ENCODE peak calls at places on chromosomes 7 and 10, in ten cellular contexts. E is adrenal gland; A is fibroblast of mammary gland; Z is effector memory CD4-positive, alpha-beta T cell; B is cardiac fibroblast; S is WERI-Rb-1; X is DND-41; M is CD8-positive, alpha-beta memory T cell; H is dorsolateral prefrontal cortex; W is lower lobe of right lung. J is an unnamed sample.

GRCh38 chr10:17074548-17074860 is 55.1 kb downstream of the CUBN start:
- DNase-seq in E (no peak), A (peak), Z (no peak), B (peak), S (no peak), X (no peak), M (no peak), H (no peak), W (no peak), J (no peak)

GRCh38 chr7:40843338-40844026 is 708.7 kb downstream of the SUGCT start:
- DNase-seq in E (no peak), A (peak), Z (no peak), B (peak), S (no peak), X (no peak), M (no peak), H (no peak), W (no peak), J (no peak)

GRCh38 chr7:27032843-27033242 is 63.0 kb downstream of the HOXA1 start:
- DNase-seq in E (no peak), A (peak), Z (no peak), B (no peak), S (no peak), X (no peak), M (no peak), H (no peak), W (no peak), J (no peak)

GRCh38 chr7:140402178-140402835 is 1.6 kb upstream of the RAB19 start:
- DNase-seq in E (no peak), A (peak), Z (no peak), B (peak), S (no peak), X (no peak), M (no peak), H (no peak), W (no peak), J (no peak)

GRCh38 chr7:40758590-40758989 is 623.8 kb downstream of the SUGCT start:
- DNase-seq in E (no peak), A (no peak), Z (no peak), B (no peak), S (peak), X (no peak), M (no peak), H (no peak), W (no peak), J (no peak)

GRCh38 chr10:110118891-110119621 is 88.3 kb upstream of the MXI1 start:
- DNase-seq in E (no peak), A (no peak), Z (no peak), B (no peak), S (no peak), X (no peak), M (no peak), H (no peak), W (no peak), J (no peak)

GRCh38 chr7:144824360-144824759 is 11.5 kb downstream of the TPK1 start:
- DNase-seq in E (no peak), A (peak), Z (no peak), B (peak), S (no peak), X (no peak), M (no peak), H (no peak), W (no peak), J (no peak)

GRCh38 chr10:80535671-80536360 is 1.9 kb upstream of the SH2D4B start:
- DNase-seq in E (peak), A (no peak), Z (peak), B (peak), S (no peak), X (no peak), M (peak), H (no peak), W (peak), J (no peak)

GRCh38 chr10:70952446-70952845 is 64.1 kb upstream of the PCBD1 start:
- DNase-seq in E (no peak), A (no peak), Z (no peak), B (no peak), S (no peak), X (no peak), M (no peak), H (no peak), W (no peak), J (no peak)

GRCh38 chr7:96135241-96135640 is 186.7 kb downstream of the SLC25A13 start:
- DNase-seq in E (no peak), A (no peak), Z (no peak), B (no peak), S (no peak), X (no peak), M (no peak), H (no peak), W (no peak), J (no peak)

GRCh38 chr10:110481948-110482347 is 15.8 kb upstream of the DUSP5 start:
- DNase-seq in E (no peak), A (no peak), Z (no peak), B (peak), S (no peak), X (no peak), M (no peak), H (no peak), W (no peak), J (no peak)

GRCh38 chr7:94177441-94177840 is 173.3 kb upstream of the BET1 start:
- DNase-seq in E (no peak), A (no peak), Z (no peak), B (no peak), S (no peak), X (no peak), M (no peak), H (no peak), W (no peak), J (no peak)

GRCh38 chr10:8013011-8013410 is 41.5 kb upstream of the GATA3 start:
- DNase-seq in E (no peak), A (no peak), Z (no peak), B (no peak), S (no peak), X (no peak), M (no peak), H (no peak), W (no peak), J (no peak)

GRCh38 chr7:50793115-50793946 is 10.6 kb upstream of the GRB10 start:
- DNase-seq in E (peak), A (peak), Z (no peak), B (peak), S (peak), X (no peak), M (no peak), H (no peak), W (peak), J (no peak)

GRCh38 chr7:32458025-32458424 is 32.2 kb downstream of the LSM5 start:
- DNase-seq in E (no peak), A (no peak), Z (no peak), B (no peak), S (no peak), X (no peak), M (no peak), H (no peak), W (no peak), J (no peak)
- H3K4me3 ChIP-seq in E (no peak), A (no peak), Z (no peak), B (no peak), S (no peak), X (no peak), M (no peak), H (no peak), W (no peak), J (no peak)

DNA sequence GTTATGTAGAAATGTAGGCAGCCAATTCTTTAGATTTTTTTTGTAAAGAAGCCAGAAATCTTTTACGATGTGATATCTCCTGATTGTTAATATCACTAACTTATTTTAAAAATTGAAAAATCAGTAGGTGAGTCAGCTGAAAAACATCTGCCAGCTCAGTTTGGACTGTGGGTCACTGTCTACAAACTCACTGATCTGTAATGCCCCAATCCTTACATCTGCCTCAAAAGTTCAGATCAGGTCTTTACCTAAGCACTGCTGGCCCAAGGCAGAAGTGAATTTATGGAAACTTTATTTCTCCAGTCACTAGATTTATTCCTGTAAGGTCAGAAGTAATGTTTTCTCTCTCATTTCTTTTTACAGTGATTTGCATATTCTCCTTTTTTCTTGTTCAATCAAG is 31.0 kb upstream of the FAM13C start:
- DNase-seq in E (no peak), A (peak), Z (no peak), B (peak), S (no peak), X (no peak), M (no peak), H (no peak), W (no peak), J (no peak)
- H3K4me3 ChIP-seq in E (no peak), A (no peak), Z (no peak), B (no peak), S (no peak), X (no peak), M (no peak), H (no peak), W (no peak), J (no peak)

GRCh38 chr10:125124907-125125306 is 35.5 kb downstream of the CTBP2 start:
- DNase-seq in E (no peak), A (peak), Z (no peak), B (peak), S (no peak), X (no peak), M (no peak), H (no peak), W (no peak), J (no peak)
- H3K4me3 ChIP-seq in E (no peak), A (no peak), Z (no peak), B (no peak), S (no peak), X (no peak), M (no peak), H (no peak), W (no peak), J (no peak)

GRCh38 chr10:26454891-26455290 is 16.8 kb downstream of the APBB1IP start:
- DNase-seq in E (no peak), A (no peak), Z (no peak), B (no peak), S (no peak), X (no peak), M (no peak), H (no peak), W (no peak), J (no peak)
- H3K4me3 ChIP-seq in E (no peak), A (no peak), Z (no peak), B (no peak), S (no peak), X (no peak), M (no peak), H (no peak), W (no peak), J (no peak)

J was measured in Jurkat, Clone E6-1.